ENCODE peak calls at places on chromosome 11, in four cellular contexts. R is GF-D8; A is stimulated activated naive CD4-positive, alpha-beta T cell; G is esophagus squamous epithelium. I is an unnamed sample.

GRCh38 chr11:6608011-6608410 is 4.0 kb downstream of the TAF10 start:
- DNase-seq in G (no peak), A (no peak), R (no peak), I (no peak)

GRCh38 chr11:808427-809286 is 1.1 kb upstream of the RPLP2 start:
- DNase-seq in R (no peak), G (no peak), A (no peak), I (no peak)

GRCh38 chr11:17457361-17458104 is 19.1 kb downstream of the ABCC8 start:
- DNase-seq in G (no peak), A (no peak), R (no peak), I (no peak)

GRCh38 chr11:63639195-63639832 is 25.1 kb upstream of the PLAAT3 start:
- DNase-seq in G (no peak), A (no peak), R (no peak), I (peak)

GRCh38 chr11:76102772-76103171 is 103.5 kb downstream of the WNT11 start:
- DNase-seq in R (no peak), G (no peak), A (no peak), I (peak)

GRCh38 chr11:129295746-129296145 is 79.9 kb upstream of the BARX2 start:
- DNase-seq in G (no peak), R (no peak), A (no peak), I (no peak)

GRCh38 chr11:72773291-72773690 is 20.6 kb downstream of the STARD10 start:
- DNase-seq in R (no peak), G (no peak), A (no peak), I (peak)

GRCh38 chr11:65588199-65589054 is 7.2 kb downstream of the KCNK7 start:
- DNase-seq in G (no peak), R (peak), A (peak), I (peak)

GRCh38 chr11:8794677-8795103 is 112.1 kb downstream of the RPL27A start:
- DNase-seq in R (no peak), A (no peak), G (no peak), I (no peak)

GRCh38 chr11:57315491-57315890 is 9.3 kb downstream of the TNKS1BP1 start:
- DNase-seq in R (no peak), G (no peak), A (no peak), I (no peak)

GRCh38 chr11:19110290-19110689 is 6.7 kb upstream of the ZDHHC13 start:
- DNase-seq in G (no peak), R (no peak), A (no peak), I (peak)

GRCh38 chr11:119700536-119701346 is 28.3 kb downstream of the NECTIN1 start:
- DNase-seq in G (no peak), R (no peak), A (no peak), I (no peak)

GRCh38 chr11:80773919-80774318 is 1333.1 kb upstream of the TENM4 start:
- DNase-seq in A (no peak), G (no peak), R (no peak), I (no peak)

GRCh38 chr11:68843052-68843561 is 1.4 kb upstream of the CPT1A start:
- DNase-seq in R (peak), A (peak), G (no peak), I (peak)